ENCODE peak calls at places on chromosome 1, in four cellular contexts. One of them, this sample, is unnamed.

GRCh38 chr1:15350151-15350550 is 59.5 kb upstream of the EFHD2 start:
- DNase-seq in EL: no peak
- DNase-seq in hepatocyte: no peak
- DNase-seq in NCI-H526: no peak
- DNase-seq in this sample: no peak

GRCh38 chr1:235601087-235601486 is 48.5 kb downstream of the GNG4 start:
- DNase-seq in EL: peak
- DNase-seq in hepatocyte: no peak
- DNase-seq in NCI-H526: peak
- DNase-seq in this sample: no peak

GRCh38 chr1:211559222-211560010 is 19.5 kb downstream of the SLC30A1 start:
- DNase-seq in EL: no peak
- DNase-seq in hepatocyte: peak
- DNase-seq in NCI-H526: no peak
- DNase-seq in this sample: no peak

GRCh38 chr1:16248603-16249534 is 11.9 kb upstream of the CPLANE2 start:
- DNase-seq in EL: peak
- DNase-seq in hepatocyte: peak
- DNase-seq in NCI-H526: peak
- DNase-seq in this sample: no peak

GRCh38 chr1:92736395-92736794 is 48.5 kb downstream of the EVI5 start:
- DNase-seq in EL: peak
- DNase-seq in hepatocyte: peak
- DNase-seq in NCI-H526: peak
- DNase-seq in this sample: no peak

GRCh38 chr1:212351588-212352362 is 62.9 kb downstream of the PACC1 start:
- DNase-seq in EL: no peak
- DNase-seq in hepatocyte: no peak
- DNase-seq in NCI-H526: no peak
- DNase-seq in this sample: no peak

GRCh38 chr1:53838654-53838974 is 518 bp upstream of the NDC1 start:
- DNase-seq in EL: no peak
- DNase-seq in hepatocyte: no peak
- DNase-seq in NCI-H526: no peak
- DNase-seq in this sample: no peak

GRCh38 chr1:239274242-239274830 is 112.0 kb upstream of the CHRM3 start:
- DNase-seq in EL: peak
- DNase-seq in hepatocyte: no peak
- DNase-seq in NCI-H526: no peak
- DNase-seq in this sample: no peak

GRCh38 chr1:109930252-109930993 is 19.8 kb downstream of the CSF1 start:
- DNase-seq in EL: no peak
- DNase-seq in hepatocyte: no peak
- DNase-seq in NCI-H526: no peak
- DNase-seq in this sample: no peak

GRCh38 chr1:232615401-232615800 is 14.5 kb downstream of the SIPA1L2 start:
- DNase-seq in EL: no peak
- DNase-seq in hepatocyte: no peak
- DNase-seq in NCI-H526: no peak
- DNase-seq in this sample: no peak

GRCh38 chr1:116950497-116951174 is 40.9 kb downstream of the PTGFRN start:
- DNase-seq in EL: no peak
- DNase-seq in hepatocyte: no peak
- DNase-seq in NCI-H526: no peak
- DNase-seq in this sample: no peak

GRCh38 chr1:211711313-211711712 is 35.9 kb upstream of the NEK2 start:
- DNase-seq in EL: no peak
- DNase-seq in hepatocyte: no peak
- DNase-seq in NCI-H526: no peak
- DNase-seq in this sample: no peak

GRCh38 chr1:201691716-201692115 is 137.2 kb upstream of the IPO9 start:
- DNase-seq in EL: no peak
- DNase-seq in hepatocyte: no peak
- DNase-seq in NCI-H526: no peak
- DNase-seq in this sample: no peak

GRCh38 chr1:218743861-218744505 is 398.8 kb downstream of the TGFB2 start:
- DNase-seq in EL: no peak
- DNase-seq in hepatocyte: no peak
- DNase-seq in NCI-H526: no peak
- DNase-seq in this sample: no peak

This sample was measured in HepG2.